ENCODE peak calls at places on chromosomes 7 and 10, in five cellular contexts. P is cardiac muscle cell, W is ascending aorta, Z is ovary, K is adrenal gland. U is an unnamed sample.

GRCh38 chr10:104274762-104275721 is 6.1 kb downstream of the GSTO2 start:
- DNase-seq in P (peak; percentile 49), W (no peak), Z (peak; percentile 27), K (peak; percentile 45), U (no peak)

GRCh38 chr7:42236266-42237161 is 495 bp downstream of the GLI3 start:
- DNase-seq in P (peak; percentile 79), W (peak; percentile 77), Z (peak; percentile 75), K (peak; percentile 65), U (no peak)

GRCh38 chr7:2474813-2475677 is 1.2 kb downstream of the GRIFIN start:
- DNase-seq in P (no peak), W (no peak), Z (no peak), K (no peak), U (no peak)

GRCh38 chr7:43092819-43093218 is 19.6 kb upstream of the HECW1 start:
- DNase-seq in P (no peak), W (no peak), Z (no peak), K (no peak), U (no peak)

GRCh38 chr7:17659126-17659525 is 281.2 kb downstream of the SNX13 start:
- DNase-seq in P (no peak), W (no peak), Z (no peak), K (no peak), U (no peak)

GRCh38 chr7:13851756-13852155 is 137.7 kb downstream of the ETV1 start:
- DNase-seq in P (peak; percentile 26), W (no peak), Z (no peak), K (no peak), U (no peak)

GRCh38 chr10:31143331-31143935 is 111.8 kb upstream of the ZNF438 start:
- DNase-seq in P (no peak), W (no peak), Z (no peak), K (no peak), U (no peak)

GRCh38 chr7:36670585-36671431 is 53.5 kb downstream of the AOAH start:
- DNase-seq in P (peak; percentile 77), W (no peak), Z (peak; percentile 14), K (peak; percentile 54), U (peak; percentile 57)

GRCh38 chr10:1141701-1142100 is 85.5 kb downstream of the WDR37 start:
- DNase-seq in P (no peak), W (no peak), Z (no peak), K (no peak), U (no peak)

GRCh38 chr10:24851595-24851994 is 100.8 kb downstream of the PRTFDC1 start:
- DNase-seq in P (peak; percentile 53), W (no peak), Z (no peak), K (no peak), U (no peak)

GRCh38 chr7:142478479-142479220 is 220.8 kb upstream of the PRSS58 start:
- DNase-seq in P (peak; percentile 74), W (no peak), Z (no peak), K (peak; percentile 24), U (peak; percentile 54)

GRCh38 chr7:117114272-117114671 is 161.0 kb downstream of the ST7 start:
- DNase-seq in P (no peak), W (no peak), Z (no peak), K (no peak), U (no peak)

GRCh38 chr7:22318376-22318775 is 38.6 kb downstream of the RAPGEF5 start:
- DNase-seq in P (no peak), W (no peak), Z (no peak), K (no peak), U (no peak)

GRCh38 chr10:129168660-129169059 is 298.4 kb upstream of the MGMT start:
- DNase-seq in P (no peak), W (no peak), Z (no peak), K (no peak), U (no peak)

GRCh38 chr10:103685880-103686669 is 169.3 kb downstream of the SH3PXD2A start:
- DNase-seq in P (peak; percentile 80), W (peak; percentile 89), Z (peak; percentile 79), K (peak; percentile 76), U (peak; percentile 78)

GRCh38 chr7:124918662-124919061 is 11.0 kb downstream of the POT1 start:
- DNase-seq in P (no peak), W (no peak), Z (no peak), K (no peak), U (no peak)

GRCh38 chr10:95474228-95475002 is 86.8 kb downstream of the SORBS1 start:
- DNase-seq in P (peak; percentile 65), W (peak; percentile 77), Z (no peak), K (no peak), U (peak; percentile 50)

GRCh38 chr7:2968176-2968575 is 75.5 kb downstream of the CARD11 start:
- DNase-seq in P (no peak), W (peak; percentile 8), Z (no peak), K (no peak), U (no peak)

GRCh38 chr10:84194424-84195043 is at the start of gene CDHR1:
- DNase-seq in P (peak; percentile 9), W (no peak), Z (no peak), K (no peak), U (peak; percentile 41)

GRCh38 chr10:76649723-76650127 is 987.9 kb downstream of the KCNMA1 start:
- DNase-seq in P (peak; percentile 10), W (no peak), Z (no peak), K (no peak), U (peak; percentile 42)

GRCh38 chr7:1120791-1121190 is 32.9 kb downstream of the GPER1 start:
- DNase-seq in P (no peak), W (no peak), Z (no peak), K (no peak), U (no peak)

GRCh38 chr7:50771120-50772002 is 11.3 kb downstream of the GRB10 start:
- DNase-seq in P (no peak), W (no peak), Z (no peak), K (no peak), U (no peak)

GRCh38 chr10:45000764-45001381 is at the start of gene ZNF22:
- DNase-seq in P (peak; percentile 85), W (no peak), Z (peak; percentile 75), K (peak; percentile 54), U (peak; percentile 91)

GRCh38 chr7:112202819-112203218 is 3.4 kb downstream of the DOCK4 start:
- DNase-seq in P (peak; percentile 14), W (no peak), Z (no peak), K (peak; percentile 27), U (no peak)

GRCh38 chr10:124994573-124995473 is 52.9 kb downstream of the ZRANB1 start:
- DNase-seq in P (no peak), W (peak; percentile 64), Z (no peak), K (peak; percentile 13), U (no peak)

GRCh38 chr7:137007001-137007725 is 138.7 kb downstream of the CHRM2 start:
- DNase-seq in P (no peak), W (no peak), Z (no peak), K (no peak), U (no peak)

GRCh38 chr7:123401295-123401694 is 133.1 kb downstream of the IQUB start:
- DNase-seq in P (no peak), W (no peak), Z (no peak), K (no peak), U (no peak)

GRCh38 chr7:748446-748845 is 21.4 kb upstream of the PRKAR1B start:
- DNase-seq in P (no peak), W (no peak), Z (peak; percentile 2), K (no peak), U (no peak)

DNA sequence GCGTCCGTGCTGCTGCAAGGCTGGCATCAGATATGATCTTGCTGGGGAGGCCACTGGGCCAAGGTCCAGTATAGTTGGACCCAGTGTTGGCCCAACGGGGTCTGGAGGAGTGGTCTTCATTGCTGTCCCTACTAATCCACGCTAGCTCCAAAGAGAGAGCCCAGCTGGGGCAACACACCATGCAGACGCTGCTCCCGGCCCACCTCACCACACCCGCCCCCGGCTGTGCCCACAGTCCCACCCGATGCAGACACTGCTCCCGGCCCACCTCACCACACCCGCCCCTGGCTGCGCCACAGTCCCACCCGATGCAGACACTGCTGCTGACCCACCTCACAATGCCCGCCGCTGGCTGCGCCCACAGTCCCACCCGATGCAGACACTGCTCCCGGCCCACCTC is 121.5 kb downstream of the VIPR2 start:
- DNase-seq in P (no peak), W (peak; percentile 45), Z (no peak), K (no peak), U (no peak)
- H3K36me3 ChIP-seq in P (no peaks in the 10 kb centered on the region), W (no peaks in the 10 kb centered on the region), Z (no peaks in the 10 kb centered on the region), K (no peaks in the 10 kb centered on the region), U (no peaks in the 10 kb centered on the region)

GRCh38 chr10:13902868-13903267 is 316.1 kb downstream of the PRPF18 start:
- DNase-seq in P (no peak), W (no peak), Z (no peak), K (no peak), U (no peak)

GRCh38 chr10:13904053-13904452 is 317.3 kb downstream of the PRPF18 start:
- DNase-seq in P (peak; percentile 24), W (no peak), Z (no peak), K (no peak), U (no peak)

GRCh38 chr10:13907570-13907969 is 320.8 kb downstream of the PRPF18 start:
- DNase-seq in P (no peak), W (no peak), Z (no peak), K (no peak), U (no peak)

GRCh38 chr10:13908475-13908874 is 321.7 kb downstream of the PRPF18 start:
- DNase-seq in P (no peak), W (no peak), Z (no peak), K (no peak), U (no peak)

GRCh38 chr10:13905281-13905680 is 318.5 kb downstream of the PRPF18 start:
- DNase-seq in P (no peak), W (no peak), Z (no peak), K (no peak), U (no peak)
- TF ChIP-seq CTCF in P (no peak), W (no peak), Z (no peak), K (no peak), U (no peak)

DNA sequence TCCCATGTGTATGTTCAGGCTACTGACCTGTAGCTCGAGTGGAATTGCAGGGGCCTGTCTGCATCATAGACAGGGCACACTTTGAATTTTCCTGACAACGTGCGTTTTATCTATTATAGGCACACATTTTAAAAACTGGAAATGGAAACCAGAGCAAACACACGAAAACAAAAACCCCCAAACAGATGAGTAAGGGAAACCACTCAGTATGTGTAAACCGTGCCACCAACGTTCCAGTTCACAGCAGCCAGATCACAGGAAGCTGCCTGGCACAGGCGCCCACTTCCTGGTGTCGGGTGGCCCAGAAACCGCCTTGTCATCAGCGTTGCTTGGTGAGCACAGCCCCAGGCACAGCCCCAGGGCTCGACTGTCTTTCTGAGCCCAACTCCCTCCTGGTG is 34.5 kb upstream of the DNAJB6 start:
- DNase-seq in P (no peak), W (peak; percentile 82), Z (no peak), K (peak; percentile 39), U (no peak)
- H3K4me3 ChIP-seq in P (no peak overlapping the region), W (no peak overlapping the region), Z (no peak overlapping the region), K (no peak overlapping the region), U (no peak overlapping the region)

DNA sequence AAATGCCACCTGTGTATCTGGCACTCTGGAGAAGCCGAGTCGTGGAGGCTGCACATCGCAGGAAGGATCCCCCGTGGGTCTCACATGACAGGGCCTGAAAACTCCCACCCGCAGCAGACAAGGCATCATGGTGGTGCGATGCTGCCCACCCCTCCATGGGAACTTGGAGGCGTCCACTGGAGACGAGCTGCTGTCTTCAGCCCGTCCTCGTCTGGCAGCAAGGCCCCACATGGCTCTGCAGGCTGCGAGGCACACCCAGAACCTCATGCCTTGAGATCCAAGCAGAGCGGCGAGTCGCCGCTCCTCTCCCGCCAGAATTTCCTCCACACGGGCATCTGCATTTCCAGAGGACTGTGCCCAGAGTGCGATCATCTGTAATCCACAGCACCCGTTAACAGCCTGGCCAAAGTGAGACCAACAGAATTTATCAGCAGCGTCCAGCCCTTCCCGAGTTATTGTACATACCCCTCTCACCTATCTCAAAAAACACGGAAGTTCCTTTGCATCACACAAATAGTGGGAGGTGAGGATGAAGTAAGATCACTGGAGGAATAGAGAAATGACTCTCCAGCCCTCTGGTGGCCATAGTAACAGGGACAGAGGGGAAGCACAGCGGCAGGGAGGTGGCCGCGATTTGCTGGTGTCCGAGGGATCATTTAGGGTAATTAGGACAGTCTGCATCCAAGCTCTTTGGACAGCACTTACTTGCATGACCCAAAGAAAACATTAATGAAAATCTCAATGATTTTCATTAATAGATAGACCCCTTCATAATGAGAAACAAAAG is 292.4 kb downstream of the USP6NL start:
- DNase-seq in P (no peak), W (no peak), Z (no peak), K (no peak), U (no peak)
- H3K36me3 ChIP-seq in P (peaks cover 38% of the 10 kb centered on the region), W (peaks cover 54% of the 10 kb centered on the region), Z (no peaks in the 10 kb centered on the region), K (no peaks in the 10 kb centered on the region), U (no peaks in the 10 kb centered on the region)

U was measured in Caco-2.